ENCODE peak calls at places on chromosome 22, in ten cellular contexts. I is body of pancreas, G is HepG2, R is endothelial cell of umbilical vein, S is IMR-90, A is bronchial epithelial cell, Q is SK-N-SH, T is psoas muscle, J is prostate gland, B is GM06990. X is an unnamed sample. For H3K36me3 and H3K27me3, the result is how much of the 10 kb centered on the place peaks cover.

GRCh38 chr22:38153821-38154562 is 27.6 kb downstream of the PLA2G6 start:
- DNase-seq in I (peak), G (peak), R (no peak), S (no peak), A (no peak), Q (no peak), T (no peak), J (no peak), B (no peak), X (no peak)

GRCh38 chr22:47340851-47341436 is 578.5 kb downstream of the TBC1D22A start:
- DNase-seq in I (no peak), G (no peak), R (peak), S (no peak), A (no peak), Q (no peak), T (no peak), J (no peak), B (no peak), X (no peak)

GRCh38 chr22:47633111-47633510 is 870.7 kb downstream of the TBC1D22A start:
- DNase-seq in I (no peak), G (no peak), R (no peak), S (no peak), A (no peak), Q (no peak), T (no peak), J (no peak), B (no peak), X (no peak)

GRCh38 chr22:42833104-42833503 is 24.0 kb downstream of the ARFGAP3 start:
- DNase-seq in I (no peak), G (no peak), R (no peak), S (no peak), A (no peak), Q (no peak), T (no peak), J (no peak), B (peak), X (no peak)

GRCh38 chr22:42646569-42647525 is 2.3 kb downstream of the CYB5R3 start:
- DNase-seq in I (peak), G (no peak), R (peak), S (no peak), A (no peak), Q (no peak), T (peak), J (peak), B (no peak), X (peak)

GRCh38 chr22:31734512-31734911 is 15.4 kb downstream of the PRR14L start:
- DNase-seq in I (no peak), G (peak), R (no peak), S (peak), A (peak), Q (peak), T (no peak), J (no peak), B (no peak), X (no peak)

GRCh38 chr22:42961815-42962214 is 53.1 kb downstream of the PACSIN2 start:
- DNase-seq in I (no peak), G (no peak), R (no peak), S (no peak), A (no peak), Q (no peak), T (no peak), J (no peak), B (no peak), X (no peak)

GRCh38 chr22:38792833-38793232 is 1.1 kb downstream of the DNAL4 start:
- DNase-seq in I (no peak), G (no peak), R (no peak), S (peak), A (peak), Q (no peak), T (no peak), J (no peak), B (no peak), X (no peak)

GRCh38 chr22:42338502-42338901 is 68.0 kb upstream of the TCF20 start:
- DNase-seq in I (no peak), G (no peak), R (no peak), S (no peak), A (no peak), Q (no peak), T (no peak), J (no peak), B (no peak), X (no peak)

GRCh38 chr22:24367841-24368240 is 59.6 kb upstream of the ADORA2A start:
- DNase-seq in I (no peak), G (no peak), R (no peak), S (peak), A (no peak), Q (no peak), T (no peak), J (no peak), B (no peak), X (no peak)

GRCh38 chr22:30893434-30894370 is 74.9 kb downstream of the MORC2 start:
- DNase-seq in I (no peak), G (no peak), R (no peak), S (no peak), A (no peak), Q (no peak), T (no peak), J (no peak), B (no peak), X (peak)

GRCh38 chr22:34847072-34847471 is 218.9 kb upstream of the ISX start:
- DNase-seq in I (no peak), G (no peak), R (no peak), S (no peak), A (peak), Q (no peak), T (no peak), J (no peak), B (no peak), X (no peak)

GRCh38 chr22:20430641-20431519 is 6.7 kb downstream of the SCARF2 start:
- DNase-seq in I (peak), G (no peak), R (peak), S (no peak), A (peak), Q (peak), T (peak), J (peak), B (peak), X (peak)

GRCh38 chr22:24417901-24418641 is 9.3 kb upstream of the ADORA2A start:
- DNase-seq in I (no peak), G (no peak), R (no peak), S (peak), A (peak), Q (peak), T (no peak), J (no peak), B (no peak), X (no peak)

GRCh38 chr22:38494939-38495338 is 11.2 kb downstream of the DDX17 start:
- DNase-seq in I (no peak), G (no peak), R (no peak), S (no peak), A (no peak), Q (no peak), T (no peak), J (no peak), B (no peak), X (no peak)

GRCh38 chr22:39718921-39719320 is 148.4 kb downstream of the CACNA1I start:
- DNase-seq in I (no peak), G (no peak), R (no peak), S (no peak), A (no peak), Q (no peak), T (no peak), J (no peak), B (no peak), X (peak)

GRCh38 chr22:26334232-26334631 is 94.8 kb upstream of the ASPHD2 start:
- DNase-seq in I (no peak), G (no peak), R (no peak), S (no peak), A (no peak), Q (no peak), T (no peak), J (no peak), B (no peak), X (no peak)
- H3K4me3 ChIP-seq in I (no peak), G (no peak), R (no peak), S (no peak), A (no peak), Q (no peak), T (no peak), J (no peak), B (no peak), X (no peak)

GRCh38 chr22:49425356-49425755 is 402.3 kb downstream of the BRD1 start:
- DNase-seq in I (no peak), G (no peak), R (no peak), S (no peak), A (no peak), Q (no peak), T (no peak), J (no peak), B (no peak), X (no peak)

GRCh38 chr22:49426098-49426497 is 401.6 kb downstream of the BRD1 start:
- DNase-seq in I (no peak), G (no peak), R (no peak), S (no peak), A (no peak), Q (no peak), T (no peak), J (no peak), B (no peak), X (no peak)

GRCh38 chr22:49427941-49428340 is 399.7 kb downstream of the BRD1 start:
- DNase-seq in I (no peak), G (no peak), R (no peak), S (no peak), A (no peak), Q (no peak), T (no peak), J (no peak), B (no peak), X (no peak)

GRCh38 chr22:49427341-49427740 is 400.3 kb downstream of the BRD1 start:
- DNase-seq in I (no peak), G (no peak), R (no peak), S (no peak), A (no peak), Q (no peak), T (no peak), J (no peak), B (no peak), X (no peak)

DNA sequence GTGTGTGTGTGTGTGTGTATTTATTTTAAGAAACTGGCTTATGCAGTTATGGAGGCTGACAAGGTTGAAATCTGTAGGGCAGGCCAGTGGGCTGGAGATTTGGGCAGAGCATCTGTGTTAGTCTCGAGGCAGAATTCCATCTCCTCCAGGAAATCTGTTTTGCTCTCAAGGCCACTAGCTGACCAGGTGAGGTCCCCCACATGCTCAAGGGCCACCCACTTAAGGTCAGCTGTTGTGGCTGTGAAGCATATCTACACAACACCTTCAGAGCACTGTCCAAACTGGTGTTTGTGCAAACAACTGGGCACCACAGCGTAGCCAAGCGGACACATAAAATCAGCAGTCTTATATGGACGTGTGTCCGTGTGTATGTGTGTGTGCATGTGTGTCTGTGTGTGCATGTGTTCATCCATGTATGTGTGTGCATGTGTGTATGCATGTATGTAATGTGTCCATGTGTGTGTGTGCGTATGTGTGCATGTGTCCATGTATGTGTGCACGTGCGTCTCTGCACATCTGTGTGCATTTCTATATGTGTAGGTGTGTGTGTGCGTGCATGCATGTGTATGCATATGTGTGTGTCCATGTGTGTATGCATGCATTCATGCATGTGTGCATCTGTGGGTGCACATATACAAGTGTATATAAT is 400.9 kb downstream of the BRD1 start:
- DNase-seq in I (no peak), G (no peak), R (no peak), S (no peak), A (no peak), Q (no peak), T (no peak), J (no peak), B (no peak), X (no peak)
- H3K36me3 ChIP-seq in I (under half), G (under half), R (under half), S (under half), A (under half), Q (under half), T (under half), J (under half), B (under half), X (under half)

DNA sequence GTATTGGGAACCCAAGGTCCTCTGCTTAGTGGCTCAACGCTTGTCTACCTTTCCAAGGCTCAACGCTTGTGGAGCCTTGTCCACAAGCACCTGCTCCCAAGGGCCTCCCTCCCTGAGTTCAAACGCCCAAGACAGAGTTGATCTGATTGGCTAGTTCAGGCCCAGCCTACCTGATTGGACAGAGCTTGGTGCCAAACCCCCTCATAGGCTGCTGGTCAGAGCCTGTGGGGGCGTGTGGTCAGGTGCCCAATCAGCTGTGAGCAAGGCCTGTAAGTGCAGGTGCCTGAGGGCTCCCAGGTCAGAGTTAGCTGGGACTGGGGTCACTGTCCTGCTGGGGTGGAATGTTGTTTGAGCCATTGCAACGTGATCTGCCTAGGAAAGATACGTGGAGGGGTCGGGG is 16.9 kb upstream of the TMPRSS6 start:
- DNase-seq in I (no peak), G (peak), R (no peak), S (no peak), A (no peak), Q (no peak), T (no peak), J (no peak), B (no peak), X (peak)
- H3K27me3 ChIP-seq in I (under half), G (under half), R (under half), S (half or more), A (under half), Q (under half), T (under half), J (under half), B (under half), X (under half)

GRCh38 chr22:33563568-33563967 is 356.7 kb downstream of the LARGE1 start:
- DNase-seq in I (no peak), G (no peak), R (no peak), S (no peak), A (no peak), Q (no peak), T (no peak), J (no peak), B (no peak), X (no peak)
- H3K4me3 ChIP-seq in I (no peak), G (no peak), R (no peak), S (no peak), A (no peak), Q (no peak), T (no peak), J (no peak), B (no peak), X (no peak)

GRCh38 chr22:46083383-46084350 is 66.7 kb upstream of the PPARA start:
- DNase-seq in I (no peak), G (no peak), R (no peak), S (no peak), A (no peak), Q (no peak), T (peak), J (no peak), B (no peak), X (no peak)
- H3K36me3 ChIP-seq in I (under half), G (under half), R (under half), S (under half), A (under half), Q (half or more), T (under half), J (under half), B (under half), X (under half)

DNA sequence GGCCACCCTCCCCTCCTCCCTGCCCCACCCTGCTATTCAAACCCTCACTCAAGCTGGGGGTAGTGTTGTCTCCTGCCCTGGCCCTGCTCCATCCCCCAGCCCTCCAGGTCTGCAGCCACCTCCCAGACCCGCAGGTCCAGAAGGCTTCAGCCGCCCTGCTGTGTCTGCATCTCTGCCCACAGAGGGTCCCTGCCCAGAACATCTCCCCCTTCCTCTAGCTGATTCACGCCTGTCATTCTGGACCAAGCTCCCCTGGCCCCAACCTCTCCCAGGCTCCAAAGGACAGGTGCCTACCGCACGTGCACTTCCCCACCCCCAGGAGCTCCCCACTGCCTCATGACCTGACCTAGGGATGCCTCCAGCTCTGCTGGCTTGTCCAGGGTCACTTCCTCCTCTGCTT is 16.0 kb upstream of the SHISAL1 start:
- DNase-seq in I (no peak), G (no peak), R (no peak), S (no peak), A (no peak), Q (no peak), T (no peak), J (no peak), B (no peak), X (no peak)
- H3K27me3 ChIP-seq in I (under half), G (under half), R (under half), S (under half), A (under half), Q (under half), T (under half), J (under half), B (under half), X (under half)

DNA sequence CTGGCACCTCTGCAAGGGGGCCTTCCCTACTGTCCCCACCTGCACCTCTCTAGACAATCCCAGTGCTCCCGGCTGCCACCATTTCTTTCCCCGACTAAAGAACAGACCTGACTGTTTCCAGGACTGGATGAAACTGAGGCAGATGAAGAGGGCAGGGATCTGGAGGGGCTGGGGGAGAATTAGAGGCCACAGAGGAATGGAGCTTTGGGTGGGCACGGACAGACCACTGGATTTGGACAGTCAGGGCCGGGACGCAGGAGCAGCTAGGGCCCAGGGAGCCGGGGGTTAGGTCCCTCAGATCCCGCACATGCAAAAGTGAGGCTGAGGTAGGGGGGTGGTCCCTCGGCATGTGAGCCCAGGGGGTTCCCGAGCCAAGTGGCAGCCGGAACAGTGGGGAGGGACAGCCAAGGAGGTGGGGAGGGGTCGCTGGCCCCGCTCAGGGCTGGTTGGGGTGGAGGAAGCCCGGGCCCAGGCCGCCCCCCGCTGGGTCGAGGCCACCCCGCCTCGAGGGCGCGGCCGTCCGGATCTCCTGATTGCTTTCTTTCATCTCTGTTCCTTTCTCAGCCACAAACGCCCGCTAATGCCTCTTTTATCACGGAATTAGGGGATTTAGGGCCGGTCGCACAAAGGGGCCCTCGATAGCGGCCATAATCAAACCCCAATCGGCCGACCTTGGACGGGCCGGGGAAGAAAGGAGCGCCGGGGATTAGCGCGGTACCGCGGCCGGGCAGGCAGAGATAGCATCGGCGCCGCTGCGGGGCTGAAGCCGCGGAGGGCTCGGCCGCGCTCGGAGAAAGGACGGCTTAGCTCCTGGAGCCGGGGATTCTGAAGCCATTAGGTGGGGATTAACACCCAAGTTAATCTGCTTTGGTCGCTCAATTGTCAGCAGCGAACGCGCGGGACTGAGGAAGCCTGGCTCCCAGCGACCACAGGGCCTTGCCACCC is 9.3 kb downstream of the SLC25A1 start:
- DNase-seq in I (no peak), G (no peak), R (no peak), S (no peak), A (no peak), Q (peak), T (no peak), J (no peak), B (no peak), X (peak)
- H3K4me3 ChIP-seq in I (no peak), G (peak), R (no peak), S (peak), A (peak), Q (peak), T (peak), J (no peak), B (no peak), X (peak)

X was measured in H7.